ENCODE peak calls at places on chromosomes 16 and 17, in seven cellular contexts. G is right atrium auricular region, A is A549, Z is H1, E is foreskin fibroblast, T is thoracic aorta, L is epithelial cell of esophagus. Y is an unnamed sample.

GRCh38 chr16:85437161-85438052 is 175.7 kb upstream of the GSE1 start:
- DNase-seq in Z (no peak), L (peak), T (no peak), A (no peak), G (no peak), E (no peak), Y (no peak)

GRCh38 chr16:88577166-88577565 is 7.0 kb downstream of the ZC3H18 start:
- DNase-seq in T (no peak), A (no peak), G (no peak), L (no peak), E (no peak), Z (no peak), Y (no peak)

GRCh38 chr17:45143767-45144198 is 4.5 kb upstream of the HEXIM1 start:
- DNase-seq in E (peak), G (peak), L (peak), Z (no peak), A (no peak), T (peak), Y (peak)

GRCh38 chr16:2498085-2498484 is 15.7 kb upstream of the ATP6V0C start:
- DNase-seq in G (no peak), E (no peak), A (no peak), L (no peak), Z (no peak), T (no peak), Y (no peak)

GRCh38 chr17:37239690-37240344 is 136.0 kb upstream of the C17orf78 start:
- DNase-seq in T (no peak), A (peak), G (no peak), E (peak), Z (no peak), L (peak), Y (no peak)

GRCh38 chr16:88747588-88748301 is 37.3 kb downstream of the PIEZO1 start:
- DNase-seq in G (no peak), Z (peak), E (no peak), A (peak), T (no peak), L (peak), Y (no peak)

GRCh38 chr17:13835151-13835550 is 233.4 kb upstream of the HS3ST3A1 start:
- DNase-seq in G (no peak), L (no peak), Z (no peak), E (no peak), T (no peak), A (no peak), Y (no peak)

GRCh38 chr16:54489225-54489781 is 202.7 kb upstream of the IRX3 start:
- DNase-seq in E (no peak), Z (no peak), T (no peak), G (no peak), L (no peak), A (no peak), Y (no peak)

GRCh38 chr17:54860617-54861468 is 39.8 kb upstream of the TOM1L1 start:
- DNase-seq in L (no peak), T (no peak), E (no peak), Z (no peak), G (no peak), A (no peak), Y (no peak)

GRCh38 chr17:72666519-72666874 is 426.0 kb downstream of the SLC39A11 start:
- DNase-seq in E (peak), A (no peak), G (no peak), L (no peak), Z (no peak), T (no peak), Y (no peak)

GRCh38 chr16:63617047-63617989 is 1504.5 kb downstream of the CDH11 start:
- DNase-seq in E (no peak), G (no peak), Z (no peak), L (no peak), A (no peak), T (no peak), Y (no peak)

GRCh38 chr16:12409700-12410099 is 394.0 kb downstream of the CPPED1 start:
- DNase-seq in E (no peak), T (no peak), G (no peak), Z (no peak), A (no peak), L (no peak), Y (no peak)

GRCh38 chr16:10992797-10993196 is 48.4 kb downstream of the CLEC16A start:
- DNase-seq in A (peak), Z (no peak), T (no peak), L (peak), G (no peak), E (peak), Y (no peak)

GRCh38 chr17:49106366-49107210 is 26.0 kb upstream of the B4GALNT2 start:
- DNase-seq in E (peak), T (no peak), G (no peak), A (peak), Z (no peak), L (peak), Y (no peak)

GRCh38 chr17:28576758-28577465 is at the start of gene ALDOC:
- DNase-seq in A (peak), E (peak), Z (peak), T (peak), G (peak), L (peak), Y (peak)

GRCh38 chr16:13858873-13859580 is 60.9 kb upstream of the ERCC4 start:
- DNase-seq in Z (no peak), G (no peak), E (no peak), T (no peak), A (no peak), L (no peak), Y (no peak)

GRCh38 chr17:27256225-27257030 is 37.5 kb upstream of the WSB1 start:
- DNase-seq in T (no peak), G (no peak), E (peak), Z (no peak), A (no peak), L (no peak), Y (no peak)

GRCh38 chr17:55285340-55286301 is 20.9 kb downstream of the HLF start:
- DNase-seq in L (peak), E (peak), G (peak), T (peak), Z (no peak), A (no peak), Y (peak)

GRCh38 chr16:68490829-68491575 is 42.7 kb upstream of the SMPD3 start:
- DNase-seq in L (peak), E (peak), A (peak), Z (no peak), G (no peak), T (no peak), Y (no peak)

GRCh38 chr17:1067282-1067956 is 70.5 kb downstream of the TIMM22 start:
- DNase-seq in T (no peak), G (no peak), A (peak), E (no peak), Z (no peak), L (peak), Y (no peak)

GRCh38 chr17:77095461-77095860 is 45.3 kb upstream of the SEC14L1 start:
- DNase-seq in Z (no peak), G (no peak), T (no peak), E (no peak), L (no peak), A (no peak), Y (no peak)

GRCh38 chr16:16974192-16974591 is 496.6 kb downstream of the XYLT1 start:
- DNase-seq in G (no peak), L (no peak), E (no peak), T (no peak), Z (no peak), A (no peak), Y (no peak)

GRCh38 chr16:75745823-75746222 is 19.5 kb upstream of the CPHXL start:
- DNase-seq in E (no peak), L (no peak), G (no peak), Z (no peak), T (no peak), A (no peak), Y (no peak)
- H3K4me3 ChIP-seq in E (no peak), L (no peak), G (no peak), Z (no peak), T (no peak), A (no peak), Y (no peak)

GRCh38 chr17:3843935-3844516 is 2.0 kb downstream of the NCBP3 start:
- DNase-seq in A (peak), T (no peak), G (no peak), E (no peak), L (peak), Z (no peak), Y (no peak)

GRCh38 chr17:3845754-3846738 is at the start of gene NCBP3:
- DNase-seq in Z (peak), A (peak), T (peak), G (peak), E (peak), L (peak), Y (peak)

GRCh38 chr17:3848229-3848628 is 2.2 kb upstream of the NCBP3 start:
- DNase-seq in E (no peak), Z (no peak), G (no peak), T (no peak), A (no peak), L (no peak), Y (no peak)

GRCh38 chr17:3845361-3845753 is 689 bp downstream of the NCBP3 start:
- DNase-seq in T (no peak), L (peak), Z (no peak), A (peak), E (no peak), G (no peak), Y (no peak)

GRCh38 chr17:3846739-3847670 is 959 bp upstream of the NCBP3 start:
- DNase-seq in E (no peak), A (no peak), T (no peak), L (no peak), Z (no peak), G (no peak), Y (no peak)
- H3K4me3 ChIP-seq in E (no peak), A (peak), T (peak), L (no peak), Z (no peak), G (peak), Y (no peak)

GRCh38 chr16:81003610-81004460 is 2.9 kb downstream of the CMC2 start:
- DNase-seq in Z (no peak), L (peak), E (no peak), A (no peak), G (no peak), T (no peak), Y (no peak)

GRCh38 chr16:81005644-81006471 is 827 bp downstream of the CMC2 start:
- DNase-seq in L (peak), E (no peak), T (no peak), A (no peak), G (peak), Z (no peak), Y (peak)

GRCh38 chr16:81006472-81007311 is at the start of the genes CENPN and CMC2:
- DNase-seq in G (peak), T (peak), L (peak), A (peak), Z (peak), E (peak), Y (peak)

GRCh38 chr16:81003064-81003463 is 3.6 kb downstream of the CMC2 start:
- DNase-seq in T (no peak), E (no peak), G (no peak), A (no peak), Z (no peak), L (no peak), Y (no peak)

DNA sequence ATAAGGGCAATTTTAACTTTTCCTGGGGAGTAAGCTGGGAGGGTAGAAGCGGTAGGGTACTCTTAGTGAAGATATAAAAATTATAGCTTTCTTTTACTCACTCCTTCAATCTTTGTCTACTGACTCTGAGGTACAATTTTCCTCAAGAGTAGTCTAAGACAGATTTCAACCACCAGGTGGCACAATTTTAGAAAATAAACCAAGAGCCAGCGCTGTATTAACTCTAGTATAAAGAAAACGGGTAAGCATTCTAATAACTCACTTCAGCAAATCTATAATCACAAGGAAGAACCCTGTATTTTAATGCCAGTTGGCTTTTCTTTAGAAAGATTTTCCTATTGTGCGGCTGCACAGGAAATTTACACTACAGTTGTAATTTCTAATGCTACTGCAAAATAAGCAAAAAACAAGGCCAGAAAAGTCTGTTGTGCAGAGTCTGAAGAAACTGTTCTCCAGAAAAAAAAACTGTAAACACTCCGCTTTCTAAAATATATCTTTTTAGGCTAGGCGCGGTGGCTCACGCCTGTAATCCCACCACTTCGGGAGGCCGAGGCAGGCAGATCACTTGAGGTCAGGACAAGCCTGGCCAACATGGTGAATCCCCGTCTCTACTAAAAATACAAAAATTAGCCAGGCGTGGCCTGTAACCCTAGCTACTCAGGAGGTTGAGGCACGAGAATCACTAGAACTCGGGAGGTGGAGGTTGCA is 1.9 kb downstream of the CMC2 start:
- DNase-seq in Z (no peak), G (no peak), L (peak), E (peak), T (no peak), A (peak), Y (no peak)
- H3K4me3 ChIP-seq in Z (no peak), G (peak), L (no peak), E (peak), T (peak), A (peak), Y (peak)

GRCh38 chr17:7915611-7916382 is at the start of gene RNF227:
- DNase-seq in E (peak), A (peak), G (peak), L (peak), T (peak), Z (no peak), Y (peak)

GRCh38 chr17:7912927-7913524 is 3.1 kb downstream of the RNF227 start:
- DNase-seq in Z (no peak), G (no peak), E (peak), L (peak), A (peak), T (no peak), Y (no peak)

GRCh38 chr17:7914771-7915610 is 1.1 kb downstream of the RNF227 start:
- DNase-seq in T (no peak), L (peak), E (peak), G (peak), A (peak), Z (no peak), Y (no peak)

GRCh38 chr17:7916383-7916677 is 241 bp upstream of the RNF227 start:
- DNase-seq in Z (no peak), A (no peak), E (no peak), G (no peak), L (no peak), T (no peak), Y (no peak)

GRCh38 chr17:7916799-7917198 is 710 bp upstream of the RNF227 start:
- DNase-seq in G (no peak), Z (no peak), E (peak), T (no peak), A (no peak), L (peak), Y (no peak)
- H3K4me3 ChIP-seq in G (no peak), Z (no peak), E (peak), T (peak), A (no peak), L (peak), Y (peak)

GRCh38 chr16:1363501-1364041 is 11.8 kb downstream of the GNPTG start:
- DNase-seq in L (peak), E (peak), A (peak), G (no peak), Z (peak), T (no peak), Y (peak)

GRCh38 chr16:1364510-1364909 is 12.8 kb downstream of the GNPTG start:
- DNase-seq in T (no peak), E (no peak), G (no peak), L (no peak), A (no peak), Z (no peak), Y (no peak)

GRCh38 chr16:1366060-1366711 is 14.5 kb downstream of the GNPTG start:
- DNase-seq in A (no peak), L (no peak), G (no peak), T (no peak), Z (no peak), E (no peak), Y (no peak)

GRCh38 chr16:1367486-1368174 is 15.9 kb downstream of the GNPTG start:
- DNase-seq in T (no peak), L (no peak), Z (no peak), G (no peak), E (no peak), A (no peak), Y (no peak)

DNA sequence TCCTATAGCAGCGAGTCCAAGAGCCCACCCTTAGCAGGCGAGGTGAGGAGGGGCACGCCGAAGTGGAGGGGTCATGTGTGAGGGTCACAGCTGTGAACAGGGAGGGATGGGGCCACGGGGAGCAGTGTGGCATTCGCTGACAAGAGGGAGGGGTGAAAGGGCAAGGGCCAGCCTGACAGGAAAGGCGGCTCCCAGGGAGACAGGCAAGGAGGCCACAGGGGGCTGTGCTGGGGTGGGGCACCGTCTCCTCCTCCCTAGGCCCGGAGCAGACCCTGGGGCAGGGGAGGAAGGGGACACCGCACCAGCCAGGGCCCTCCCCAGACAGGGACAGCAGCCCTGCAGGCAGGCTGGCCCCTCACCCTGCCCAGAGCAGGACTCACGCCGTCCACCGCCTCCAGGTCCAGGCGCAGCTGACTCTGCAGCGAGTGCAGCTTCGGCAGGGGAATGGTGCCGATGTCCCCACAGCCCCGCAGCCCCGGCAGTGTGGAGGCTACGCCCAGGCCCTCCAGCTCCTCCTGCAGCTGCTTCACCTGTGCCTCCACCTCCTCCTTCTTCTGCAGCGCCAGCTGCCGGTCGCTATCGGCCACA is 15.1 kb downstream of the GNPTG start:
- DNase-seq in Z (no peak), G (no peak), E (no peak), A (no peak), T (no peak), L (no peak), Y (no peak)
- H3K4me3 ChIP-seq in Z (no peak), G (no peak), E (no peak), A (no peak), T (no peak), L (no peak), Y (no peak)

GRCh38 chr17:39627717-39628516 is 1.2 kb downstream of the PPP1R1B start:
- DNase-seq in A (no peak), T (no peak), E (no peak), G (no peak), L (no peak), Z (no peak), Y (no peak)
- H3K4me3 ChIP-seq in A (no peak), T (no peak), E (no peak), G (peak), L (no peak), Z (peak), Y (no peak)

GRCh38 chr16:86565644-86566511 is 751 bp upstream of the FOXC2 start:
- DNase-seq in G (no peak), T (no peak), A (no peak), L (no peak), Z (no peak), E (no peak), Y (no peak)
- H3K4me3 ChIP-seq in G (peak), T (peak), A (no peak), L (no peak), Z (no peak), E (peak), Y (no peak)

DNA sequence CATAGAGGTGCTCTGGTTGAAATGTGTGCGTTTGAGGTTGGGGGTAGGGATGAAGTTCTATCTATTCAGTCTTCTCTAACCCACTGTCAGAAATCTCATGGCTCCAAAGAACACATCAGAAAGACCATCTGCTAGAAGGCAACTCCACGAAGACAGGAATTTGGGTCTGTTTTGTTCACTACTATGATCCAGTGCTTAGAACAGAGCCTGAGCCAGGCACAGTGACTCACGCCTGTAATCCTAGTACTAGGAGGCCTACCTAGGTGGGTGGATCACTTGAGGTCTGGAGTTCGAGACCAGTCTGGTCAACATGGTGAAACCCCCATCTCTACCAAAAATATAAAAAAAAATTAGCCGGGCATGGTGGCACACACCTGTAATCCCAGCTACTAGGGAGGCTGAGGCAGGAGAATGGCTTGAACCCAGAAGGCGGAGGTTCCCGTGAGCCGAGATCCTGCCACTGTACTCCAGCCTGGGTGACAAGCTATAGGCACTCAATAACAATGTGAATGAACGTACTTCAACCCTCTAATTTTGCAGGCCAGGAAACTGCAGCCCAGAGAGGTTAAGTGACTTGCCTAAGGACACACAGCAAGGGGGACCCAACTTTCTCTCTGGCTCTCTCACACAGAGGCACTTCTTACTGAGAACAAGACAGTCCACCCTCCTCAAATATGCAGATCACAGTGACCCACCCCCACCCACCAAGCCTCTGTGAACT is 2.2 kb downstream of the CASKIN2 start:
- DNase-seq in G (no peak), A (no peak), Z (no peak), T (no peak), L (peak), E (peak), Y (no peak)
- H3K4me3 ChIP-seq in G (peak), A (no peak), Z (no peak), T (peak), L (no peak), E (no peak), Y (peak)

DNA sequence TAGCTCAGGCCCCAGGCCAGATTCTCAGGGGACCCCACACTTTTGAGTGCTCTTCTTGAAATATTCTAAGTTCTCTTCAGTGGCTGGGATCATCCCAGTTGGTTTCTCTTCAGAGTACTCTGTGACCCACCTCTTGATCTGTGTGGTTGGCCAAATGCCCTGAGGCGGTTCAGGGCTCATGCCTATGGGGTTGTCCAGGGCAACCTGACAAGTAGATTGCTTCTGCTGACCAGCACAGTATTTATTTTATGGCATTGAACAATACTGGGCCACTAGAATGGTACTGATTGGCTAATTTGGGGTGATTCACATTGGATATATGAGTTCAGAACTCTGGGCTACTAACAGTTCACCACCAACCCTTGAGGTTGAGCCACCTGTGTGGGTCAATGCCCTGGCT is 7.4 kb upstream of the GOSR2 start:
- DNase-seq in L (no peak), T (no peak), Z (no peak), E (no peak), G (no peak), A (no peak), Y (no peak)
- H3K4me3 ChIP-seq in L (no peak), T (no peak), Z (no peak), E (no peak), G (no peak), A (no peak), Y (no peak)